ENCODE peak calls at places on chromosome 18, in five cellular contexts. S, D, N, K and C are unnamed samples.

GRCh38 chr18:56299740-56300139 is 338.7 kb downstream of the TXNL1 start:
- DNase-seq in S (no peak), D (no peak), N (no peak), K (no peak), C (no peak)

GRCh38 chr18:58080516-58080915 is 36.5 kb downstream of the NEDD4L start:
- DNase-seq in S (no peak), D (no peak), N (no peak), K (no peak), C (no peak)

GRCh38 chr18:52339891-52340371 is at the start of gene DCC:
- DNase-seq in S (peak), D (no peak), N (peak), K (peak), C (no peak)

GRCh38 chr18:42801706-42802105 is 313.8 kb downstream of the RIT2 start:
- DNase-seq in S (no peak), D (no peak), N (no peak), K (no peak), C (no peak)

GRCh38 chr18:42752921-42753320 is 362.6 kb downstream of the RIT2 start:
- DNase-seq in S (no peak), D (no peak), N (no peak), K (no peak), C (no peak)

GRCh38 chr18:6370410-6370809 is 44.3 kb downstream of the L3MBTL4 start:
- DNase-seq in S (peak), D (no peak), N (peak), K (no peak), C (no peak)

GRCh38 chr18:63741769-63742168 is 33.4 kb upstream of the SERPINB7 start:
- DNase-seq in S (no peak), D (no peak), N (no peak), K (no peak), C (no peak)

GRCh38 chr18:50989711-50990110 is 21.9 kb downstream of the ELAC1 start:
- DNase-seq in S (no peak), D (no peak), N (no peak), K (no peak), C (no peak)

GRCh38 chr18:54949588-54949987 is 9.7 kb downstream of the CCDC68 start:
- DNase-seq in S (no peak), D (no peak), N (no peak), K (no peak), C (no peak)

GRCh38 chr18:79507546-79508480 is 112.1 kb downstream of the NFATC1 start:
- DNase-seq in S (no peak), D (no peak), N (no peak), K (no peak), C (no peak)

GRCh38 chr18:41938445-41938844 is 16.6 kb upstream of the PIK3C3 start:
- DNase-seq in S (no peak), D (no peak), N (no peak), K (no peak), C (no peak)

GRCh38 chr18:79911009-79911870 is 40.2 kb downstream of the SLC66A2 start:
- DNase-seq in S (no peak), D (no peak), N (no peak), K (no peak), C (no peak)

GRCh38 chr18:26133652-26134051 is at the start of gene PSMA8:
- DNase-seq in S (no peak), D (no peak), N (no peak), K (peak), C (peak)

GRCh38 chr18:36315736-36316135 is 18.2 kb downstream of the FHOD3 start:
- DNase-seq in S (no peak), D (no peak), N (no peak), K (peak), C (no peak)

GRCh38 chr18:77108001-77108692 is 24.4 kb downstream of the MBP start:
- DNase-seq in S (no peak), D (no peak), N (no peak), K (peak), C (no peak)

GRCh38 chr18:32769242-32770180 is 3.3 kb downstream of the KLHL14 start:
- DNase-seq in S (peak), D (no peak), N (peak), K (peak), C (no peak)

GRCh38 chr18:47754311-47755101 is 176.0 kb downstream of the SMAD2 start:
- DNase-seq in S (peak), D (peak), N (peak), K (peak), C (peak)

GRCh38 chr18:12855886-12856285 is 28.2 kb downstream of the PTPN2 start:
- DNase-seq in S (no peak), D (no peak), N (no peak), K (no peak), C (no peak)

GRCh38 chr18:62536005-62536404 is 13.2 kb downstream of the ZCCHC2 start:
- DNase-seq in S (no peak), D (no peak), N (no peak), K (no peak), C (no peak)

GRCh38 chr18:11802586-11802985 is 48.6 kb upstream of the CHMP1B start:
- DNase-seq in S (no peak), D (no peak), N (no peak), K (no peak), C (no peak)

GRCh38 chr18:36708366-36708765 is 120.4 kb downstream of the TPGS2 start:
- DNase-seq in S (no peak), D (no peak), N (no peak), K (no peak), C (no peak)

GRCh38 chr18:68764016-68764415 is 33.9 kb upstream of the CCDC102B start:
- DNase-seq in S (no peak), D (no peak), N (no peak), K (no peak), C (no peak)

GRCh38 chr18:58586269-58586668 is 42.6 kb downstream of the ALPK2 start:
- DNase-seq in S (no peak), D (no peak), N (no peak), K (no peak), C (no peak)

GRCh38 chr18:7813131-7813530 is 246.0 kb downstream of the PTPRM start:
- DNase-seq in S (no peak), D (no peak), N (no peak), K (no peak), C (no peak)

GRCh38 chr18:7809978-7810377 is 242.9 kb downstream of the PTPRM start:
- DNase-seq in S (no peak), D (no peak), N (no peak), K (no peak), C (no peak)

GRCh38 chr18:7809455-7809854 is 242.3 kb downstream of the PTPRM start:
- DNase-seq in S (no peak), D (no peak), N (no peak), K (no peak), C (no peak)

GRCh38 chr18:7814754-7815315 is 247.7 kb downstream of the PTPRM start:
- DNase-seq in S (no peak), D (no peak), N (no peak), K (no peak), C (no peak)

DNA sequence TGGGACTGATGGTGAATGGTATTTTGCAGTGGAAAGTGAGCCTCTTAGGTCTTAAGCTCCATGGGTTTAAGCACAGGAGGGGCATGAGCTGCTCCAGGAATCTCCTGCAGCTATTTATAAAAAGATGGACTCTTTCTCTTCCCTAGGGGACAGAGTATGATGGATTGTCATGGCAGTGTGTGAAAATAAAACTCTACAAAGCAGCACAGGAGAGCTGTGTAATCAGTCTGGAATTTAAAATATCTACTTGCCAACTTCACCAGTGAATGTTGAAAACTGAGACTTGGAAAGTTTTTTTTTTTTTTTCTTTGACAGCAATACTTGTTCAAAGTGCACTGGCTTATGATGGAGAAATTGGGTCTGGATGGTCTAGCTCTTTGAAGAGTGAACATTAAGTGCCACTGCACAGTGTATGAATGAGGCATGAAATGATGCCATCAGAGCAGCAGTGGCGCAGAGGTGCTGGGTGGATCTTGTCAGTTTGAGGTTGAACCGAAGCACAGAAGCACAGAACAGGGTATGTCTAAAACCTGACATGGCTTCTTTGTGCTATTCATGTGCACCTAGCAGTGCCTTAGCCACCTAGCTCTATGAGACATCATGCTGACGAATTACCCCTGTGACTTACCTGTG is 245.4 kb downstream of the PTPRM start:
- DNase-seq in S (no peak), D (no peak), N (peak), K (no peak), C (no peak)
- TF ChIP-seq TAF1 in S (no peak), D (no peak), N (no peak), K (no peak), C (no peak)

GRCh38 chr18:49227456-49227855 is 233.0 kb downstream of the DYM start:
- DNase-seq in S (no peak), D (no peak), N (no peak), K (no peak), C (no peak)
- TF ChIP-seq TAF1 in S (no peak), D (no peak), N (no peak), K (no peak), C (no peak)

GRCh38 chr18:61530681-61531080 is 197.5 kb downstream of the CDH20 start:
- DNase-seq in S (no peak), D (no peak), N (no peak), K (no peak), C (no peak)

GRCh38 chr18:61535401-61535800 is 202.2 kb downstream of the CDH20 start:
- DNase-seq in S (no peak), D (no peak), N (no peak), K (no peak), C (no peak)

GRCh38 chr18:61528961-61529360 is 195.7 kb downstream of the CDH20 start:
- DNase-seq in S (no peak), D (no peak), N (no peak), K (no peak), C (no peak)

GRCh38 chr18:61531891-61532290 is 198.7 kb downstream of the CDH20 start:
- DNase-seq in S (no peak), D (no peak), N (no peak), K (no peak), C (no peak)

GRCh38 chr18:61531182-61531581 is 198.0 kb downstream of the CDH20 start:
- DNase-seq in S (peak), D (no peak), N (no peak), K (no peak), C (no peak)
- TF ChIP-seq TAF1 in S (no peak), D (no peak), N (no peak), K (no peak), C (no peak)

GRCh38 chr18:49561377-49562193 is at the start of gene LIPG:
- DNase-seq in S (peak), D (peak), N (peak), K (peak), C (no peak)
- TF ChIP-seq TAF1 in S (no peak), D (no peak), N (peak), K (peak), C (no peak)

DNA sequence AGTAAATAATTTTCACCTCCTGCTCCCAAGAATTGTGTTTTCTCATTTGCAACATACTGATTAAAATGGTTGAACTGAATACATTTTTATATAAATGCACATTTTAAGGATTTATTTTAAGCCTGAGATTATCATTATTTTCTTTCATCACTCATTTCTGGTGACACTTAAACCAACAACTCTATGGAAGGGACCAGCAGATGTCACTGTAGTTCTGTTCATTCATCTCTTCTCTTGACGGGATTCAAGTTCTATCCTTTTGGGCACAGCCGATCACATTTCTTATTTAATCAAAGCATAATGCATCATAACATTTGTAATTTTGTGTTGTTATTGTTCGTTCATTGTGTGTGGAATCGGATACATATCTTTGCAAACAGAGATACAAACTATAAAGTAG is 417.9 kb downstream of the HRH4 start:
- DNase-seq in S (peak), D (no peak), N (peak), K (no peak), C (no peak)
- TF ChIP-seq TAF1 in S (no peak), D (no peak), N (no peak), K (no peak), C (no peak)

DNA sequence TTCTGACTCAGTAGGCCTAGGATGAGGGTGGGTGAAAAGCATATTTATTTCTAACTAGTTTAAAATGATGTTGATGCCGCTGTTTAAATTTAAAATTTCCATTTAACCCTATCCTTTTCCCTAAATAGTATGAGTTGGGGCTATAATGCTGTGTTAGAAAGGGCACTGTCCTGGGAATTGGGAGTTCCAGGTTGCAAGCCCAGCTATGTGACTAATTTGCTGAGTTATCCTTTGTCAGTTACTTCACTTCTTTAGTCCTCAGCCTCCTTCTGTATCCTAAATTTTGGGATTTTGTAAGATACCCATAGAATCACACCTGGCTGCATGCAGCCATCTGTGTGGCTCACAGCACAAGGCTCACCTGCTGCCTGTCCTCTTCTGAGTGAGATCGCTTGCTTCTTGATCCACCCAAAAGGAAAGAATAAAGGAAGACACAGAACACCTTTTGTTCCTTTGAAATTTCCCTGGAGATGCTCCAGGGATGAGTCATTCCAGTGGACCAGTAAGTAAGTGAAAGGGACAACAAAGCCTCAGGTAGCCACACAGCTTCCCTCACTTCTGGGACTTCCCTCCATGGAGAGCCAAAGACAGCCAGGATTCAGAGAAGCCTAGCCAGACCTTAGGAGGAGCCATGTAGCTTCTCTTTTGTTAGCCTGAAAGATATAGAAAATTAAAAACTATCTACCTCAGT is 97.2 kb downstream of the DTNA start:
- DNase-seq in S (no peak), D (no peak), N (peak), K (no peak), C (no peak)
- TF ChIP-seq TAF1 in S (no peak), D (no peak), N (no peak), K (no peak), C (no peak)

GRCh38 chr18:53567935-53568574 is 656.4 kb downstream of the MBD2 start:
- DNase-seq in S (peak), D (peak), N (peak), K (peak), C (no peak)
- TF ChIP-seq TAF1 in S (no peak), D (no peak), N (no peak), K (no peak), C (no peak)

GRCh38 chr18:4250141-4250540 is 205.0 kb downstream of the DLGAP1 start:
- DNase-seq in S (no peak), D (no peak), N (no peak), K (no peak), C (no peak)

GRCh38 chr18:4246374-4246773 is 208.7 kb downstream of the DLGAP1 start:
- DNase-seq in S (no peak), D (no peak), N (no peak), K (no peak), C (no peak)

GRCh38 chr18:4251873-4252272 is 203.2 kb downstream of the DLGAP1 start:
- DNase-seq in S (no peak), D (no peak), N (no peak), K (no peak), C (no peak)

GRCh38 chr18:4252840-4253239 is 202.3 kb downstream of the DLGAP1 start:
- DNase-seq in S (no peak), D (no peak), N (no peak), K (no peak), C (no peak)

DNA sequence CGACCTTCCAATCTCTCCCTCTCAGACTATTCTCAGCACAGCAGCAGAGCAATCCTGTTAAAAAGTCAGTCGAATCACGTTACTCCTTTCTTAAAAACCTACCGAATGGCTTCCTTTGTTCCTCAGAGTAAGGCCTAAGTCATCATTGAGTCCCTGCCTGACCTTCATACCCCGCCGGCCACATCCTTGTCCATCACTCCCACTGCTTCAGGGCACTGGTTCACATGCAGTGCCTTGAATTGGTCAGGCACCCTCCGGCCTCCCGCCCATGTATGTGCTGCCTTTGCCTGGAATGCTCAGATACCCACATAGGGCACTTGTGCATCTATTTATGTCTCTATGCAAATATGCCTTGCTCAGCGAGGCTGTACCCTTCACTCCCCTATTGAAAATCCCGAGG is 206.4 kb downstream of the DLGAP1 start:
- DNase-seq in S (no peak), D (no peak), N (no peak), K (no peak), C (no peak)
- TF ChIP-seq TAF1 in S (no peak), D (no peak), N (no peak), K (no peak), C (no peak)

GRCh38 chr18:74521068-74521725 is 13.1 kb upstream of the CNDP1 start:
- DNase-seq in S (no peak), D (no peak), N (no peak), K (no peak), C (no peak)
- TF ChIP-seq TAF1 in S (no peak), D (no peak), N (no peak), K (no peak), C (no peak)